ENCODE peak calls at places on chromosomes 6 and 20, in four cellular contexts. One of them, this sample, is unnamed.

GRCh38 chr6:33746036-33746600 is 587 bp downstream of the IP6K3 start:
- DNase-seq in foreskin keratinocyte: peak; percentile 19
- DNase-seq in GM12865: no peak
- DNase-seq in Right ventricle myocardium superior: peak; percentile 86
- DNase-seq in this sample: no peak

GRCh38 chr6:147903931-147904330 is 395.4 kb downstream of the SAMD5 start:
- DNase-seq in foreskin keratinocyte: no peak
- DNase-seq in Right ventricle myocardium superior: no peak
- DNase-seq in GM12865: no peak
- DNase-seq in this sample: no peak

GRCh38 chr20:36744764-36745191 is 1.1 kb downstream of the NDRG3 start:
- DNase-seq in Right ventricle myocardium superior: peak; percentile 75
- DNase-seq in GM12865: no peak
- DNase-seq in foreskin keratinocyte: no peak
- DNase-seq in this sample: no peak

GRCh38 chr6:28212510-28213212 is 12.4 kb upstream of the ZSCAN9 start:
- DNase-seq in foreskin keratinocyte: peak; percentile 80
- DNase-seq in Right ventricle myocardium superior: peak; percentile 50
- DNase-seq in GM12865: peak; percentile 89
- DNase-seq in this sample: no peak

GRCh38 chr6:5943591-5943990 is 63.1 kb downstream of the NRN1 start:
- DNase-seq in GM12865: no peak
- DNase-seq in foreskin keratinocyte: no peak
- DNase-seq in Right ventricle myocardium superior: no peak
- DNase-seq in this sample: no peak

GRCh38 chr20:33531047-33531877 is 41.4 kb downstream of the CBFA2T2 start:
- DNase-seq in GM12865: peak; percentile 1
- DNase-seq in Right ventricle myocardium superior: no peak
- DNase-seq in foreskin keratinocyte: no peak
- DNase-seq in this sample: no peak

GRCh38 chr20:50519036-50519780 is 9.0 kb downstream of the PTPN1 start:
- DNase-seq in foreskin keratinocyte: no peak
- DNase-seq in Right ventricle myocardium superior: no peak
- DNase-seq in GM12865: peak; percentile 59
- DNase-seq in this sample: no peak

GRCh38 chr6:116287668-116288282 is 8.0 kb upstream of the TSPYL1 start:
- DNase-seq in foreskin keratinocyte: peak; percentile 14
- DNase-seq in GM12865: peak; percentile 53
- DNase-seq in Right ventricle myocardium superior: no peak
- DNase-seq in this sample: no peak

GRCh38 chr6:132819405-132820145 is 5.2 kb downstream of the RPS12 start:
- DNase-seq in Right ventricle myocardium superior: no peak
- DNase-seq in GM12865: peak; percentile 60
- DNase-seq in foreskin keratinocyte: no peak
- DNase-seq in this sample: no peak

GRCh38 chr6:136889271-136890193 is 32.6 kb upstream of the SLC35D3 start:
- DNase-seq in foreskin keratinocyte: no peak
- DNase-seq in GM12865: no peak
- DNase-seq in Right ventricle myocardium superior: no peak
- DNase-seq in this sample: no peak

GRCh38 chr6:66965227-66965626 is 1258.2 kb upstream of the EYS start:
- DNase-seq in foreskin keratinocyte: no peak
- DNase-seq in GM12865: no peak
- DNase-seq in Right ventricle myocardium superior: no peak
- DNase-seq in this sample: no peak

GRCh38 chr20:59596690-59597089 is 7.7 kb upstream of the PHACTR3 start:
- DNase-seq in GM12865: no peak
- DNase-seq in foreskin keratinocyte: no peak
- DNase-seq in Right ventricle myocardium superior: no peak
- DNase-seq in this sample: no peak

GRCh38 chr6:89268776-89269175 is 46.3 kb downstream of the GABRR2 start:
- DNase-seq in GM12865: peak; percentile 21
- DNase-seq in foreskin keratinocyte: no peak
- DNase-seq in Right ventricle myocardium superior: no peak
- DNase-seq in this sample: no peak

GRCh38 chr6:160360955-160361354 is 12.8 kb downstream of the SLC22A3 start:
- DNase-seq in GM12865: no peak
- DNase-seq in Right ventricle myocardium superior: no peak
- DNase-seq in foreskin keratinocyte: peak; percentile 42
- DNase-seq in this sample: no peak

GRCh38 chr20:32761831-32762753 is at the start of gene DNMT3B:
- DNase-seq in foreskin keratinocyte: no peak
- DNase-seq in GM12865: peak; percentile 79
- DNase-seq in Right ventricle myocardium superior: peak; percentile 90
- DNase-seq in this sample: peak; percentile 94

GRCh38 chr20:20237093-20237959 is 130.6 kb upstream of the INSM1 start:
- DNase-seq in Right ventricle myocardium superior: no peak
- DNase-seq in foreskin keratinocyte: no peak
- DNase-seq in GM12865: peak; percentile 59
- DNase-seq in this sample: peak; percentile 74

GRCh38 chr6:70221025-70221714 is 81.7 kb downstream of the COL9A1 start:
- DNase-seq in Right ventricle myocardium superior: no peak
- DNase-seq in foreskin keratinocyte: no peak
- DNase-seq in GM12865: peak; percentile 23
- DNase-seq in this sample: peak; percentile 24

GRCh38 chr6:113120214-113120576 is 737.0 kb upstream of the MARCKS start:
- DNase-seq in GM12865: no peak
- DNase-seq in Right ventricle myocardium superior: no peak
- DNase-seq in foreskin keratinocyte: peak; percentile 91
- DNase-seq in this sample: no peak

GRCh38 chr6:90385914-90386313 is 89.3 kb upstream of the BACH2 start:
- DNase-seq in GM12865: no peak
- DNase-seq in Right ventricle myocardium superior: no peak
- DNase-seq in foreskin keratinocyte: no peak
- DNase-seq in this sample: no peak

GRCh38 chr6:123329337-123329736 is 307.4 kb downstream of the TRDN start:
- DNase-seq in Right ventricle myocardium superior: no peak
- DNase-seq in foreskin keratinocyte: no peak
- DNase-seq in GM12865: no peak
- DNase-seq in this sample: no peak

GRCh38 chr20:64024141-64024990 is 11.6 kb upstream of the C20orf204 start:
- DNase-seq in foreskin keratinocyte: no peak
- DNase-seq in Right ventricle myocardium superior: no peak
- DNase-seq in GM12865: no peak
- DNase-seq in this sample: no peak

GRCh38 chr6:28371706-28372451 is 22.1 kb downstream of the ZKSCAN3 start:
- DNase-seq in GM12865: peak; percentile 55
- DNase-seq in foreskin keratinocyte: no peak
- DNase-seq in Right ventricle myocardium superior: no peak
- DNase-seq in this sample: peak; percentile 38

GRCh38 chr20:4601630-4602296 is 119.9 kb upstream of the PRND start:
- DNase-seq in foreskin keratinocyte: no peak
- DNase-seq in GM12865: no peak
- DNase-seq in Right ventricle myocardium superior: peak; percentile 83
- DNase-seq in this sample: no peak

GRCh38 chr6:169185692-169186485 is 67.8 kb downstream of the THBS2 start:
- DNase-seq in foreskin keratinocyte: no peak
- DNase-seq in GM12865: no peak
- DNase-seq in Right ventricle myocardium superior: no peak
- DNase-seq in this sample: no peak

GRCh38 chr6:78605909-78606446 is 261.4 kb upstream of the IRAK1BP1 start:
- DNase-seq in foreskin keratinocyte: no peak
- DNase-seq in Right ventricle myocardium superior: no peak
- DNase-seq in GM12865: no peak
- DNase-seq in this sample: no peak

GRCh38 chr20:44848254-44849015 is 37.1 kb upstream of the YWHAB start:
- DNase-seq in GM12865: no peak
- DNase-seq in foreskin keratinocyte: no peak
- DNase-seq in Right ventricle myocardium superior: no peak
- DNase-seq in this sample: no peak

GRCh38 chr20:61680096-61680495 is 385.6 kb downstream of the TAF4 start:
- DNase-seq in Right ventricle myocardium superior: no peak
- DNase-seq in foreskin keratinocyte: no peak
- DNase-seq in GM12865: no peak
- DNase-seq in this sample: no peak

GRCh38 chr6:31761343-31761742 is 1.1 kb upstream of the SAPCD1 start:
- DNase-seq in Right ventricle myocardium superior: no peak
- DNase-seq in foreskin keratinocyte: no peak
- DNase-seq in GM12865: no peak
- DNase-seq in this sample: no peak

GRCh38 chr6:2557181-2557720 is 193.5 kb downstream of the MYLK4 start:
- DNase-seq in Right ventricle myocardium superior: no peak
- DNase-seq in foreskin keratinocyte: no peak
- DNase-seq in GM12865: no peak
- DNase-seq in this sample: no peak

GRCh38 chr6:166274739-166275370 is 33.3 kb downstream of the PRR18 start:
- DNase-seq in foreskin keratinocyte: no peak
- DNase-seq in GM12865: no peak
- DNase-seq in Right ventricle myocardium superior: no peak
- DNase-seq in this sample: no peak

This sample was measured in germinal center.